ENCODE peak calls at places on chromosomes 7 and 10, in five cellular contexts. P is hippocampal formation, E is frontal cortex, B is AG08395, V is astrocyte of the spinal cord. D is an unnamed sample.

GRCh38 chr7:71343039-71343438 is 211.1 kb downstream of the GALNT17 start:
- DNase-seq in P (no peak), E (no peak), B (no peak), V (no peak), D (no peak)

GRCh38 chr10:35784751-35785150 is 142.7 kb upstream of the FZD8 start:
- DNase-seq in P (no peak), E (no peak), B (no peak), V (no peak), D (no peak)

GRCh38 chr7:18770852-18771251 is 275.3 kb downstream of the HDAC9 start:
- DNase-seq in P (no peak), E (no peak), B (no peak), V (no peak), D (peak)

GRCh38 chr10:79552143-79552542 is 8.1 kb downstream of the SFTPA2 start:
- DNase-seq in P (no peak), E (no peak), B (no peak), V (no peak), D (peak)

GRCh38 chr7:7819442-7820247 is 101.2 kb upstream of the RPA3 start:
- DNase-seq in P (no peak), E (no peak), B (no peak), V (no peak), D (no peak)

GRCh38 chr7:19026888-19027287 is 90.5 kb downstream of the TWIST1 start:
- DNase-seq in P (no peak), E (no peak), B (peak), V (peak), D (peak)

GRCh38 chr7:2943851-2944601 is 99.6 kb downstream of the CARD11 start:
- DNase-seq in P (no peak), E (no peak), B (no peak), V (no peak), D (no peak)

GRCh38 chr10:92742331-92743228 is 52.8 kb downstream of the HHEX start:
- DNase-seq in P (peak), E (no peak), B (no peak), V (no peak), D (no peak)

GRCh38 chr7:139095194-139095659 is 14.3 kb downstream of the ZC3HAV1 start:
- DNase-seq in P (no peak), E (no peak), B (no peak), V (no peak), D (no peak)

GRCh38 chr10:7337431-7338171 is 73.2 kb downstream of the SFMBT2 start:
- DNase-seq in P (peak), E (peak), B (no peak), V (no peak), D (no peak)

GRCh38 chr10:62149621-62150020 is 119.0 kb downstream of the RTKN2 start:
- DNase-seq in P (no peak), E (no peak), B (no peak), V (no peak), D (no peak)

GRCh38 chr10:93437946-93438795 is 44.0 kb downstream of the MYOF start:
- DNase-seq in P (no peak), E (no peak), B (peak), V (peak), D (peak)

GRCh38 chr7:29318853-29319718 is 124.5 kb downstream of the CHN2 start:
- DNase-seq in P (no peak), E (no peak), B (no peak), V (no peak), D (no peak)

GRCh38 chr7:37765872-37766525 is 82.4 kb upstream of the NME8 start:
- DNase-seq in P (no peak), E (no peak), B (no peak), V (no peak), D (no peak)

GRCh38 chr10:31101123-31101522 is 69.5 kb upstream of the ZNF438 start:
- DNase-seq in P (no peak), E (no peak), B (peak), V (peak), D (peak)

GRCh38 chr10:52785418-52785817 is 12.8 kb upstream of the MBL2 start:
- DNase-seq in P (no peak), E (no peak), B (no peak), V (no peak), D (no peak)

GRCh38 chr10:119070395-119071165 is 10.0 kb downstream of the EIF3A start:
- DNase-seq in P (no peak), E (no peak), B (no peak), V (no peak), D (no peak)

GRCh38 chr10:73774637-73775036 is 7.2 kb upstream of the CHCHD1 start:
- DNase-seq in P (peak), E (peak), B (no peak), V (no peak), D (no peak)

GRCh38 chr10:133123050-133123745 is 35.5 kb downstream of the ADGRA1 start:
- DNase-seq in P (no peak), E (no peak), B (no peak), V (no peak), D (no peak)

GRCh38 chr10:128125416-128125943 is 743 bp downstream of the MKI67 start:
- DNase-seq in P (no peak), E (no peak), B (no peak), V (peak), D (no peak)

GRCh38 chr10:99467236-99467999 is 37.0 kb upstream of the GOT1 start:
- DNase-seq in P (no peak), E (no peak), B (no peak), V (no peak), D (no peak)

GRCh38 chr10:104109908-104110662 is 11.9 kb upstream of the SFR1 start:
- DNase-seq in P (no peak), E (no peak), B (peak), V (peak), D (peak)

GRCh38 chr7:24290004-24290641 is 6.1 kb downstream of the NPY start:
- DNase-seq in P (peak), E (peak), B (no peak), V (peak), D (peak)

GRCh38 chr7:148584154-148584827 is 6.3 kb upstream of the C7orf33 start:
- DNase-seq in P (no peak), E (no peak), B (no peak), V (no peak), D (no peak)

GRCh38 chr7:41378156-41378555 is 324.7 kb downstream of the INHBA start:
- DNase-seq in P (no peak), E (no peak), B (no peak), V (no peak), D (no peak)

GRCh38 chr7:22723171-22723601 is 3.8 kb upstream of the IL6 start:
- DNase-seq in P (peak), E (no peak), B (peak), V (peak), D (no peak)

GRCh38 chr10:110648743-110649651 is 4.9 kb downstream of the RBM20 start:
- DNase-seq in P (no peak), E (no peak), B (no peak), V (no peak), D (peak)

GRCh38 chr7:70738080-70738479 is 393.9 kb upstream of the GALNT17 start:
- DNase-seq in P (peak), E (no peak), B (peak), V (peak), D (peak)

D was measured in LHCN-M2.